ENCODE peak calls at places on chromosome X, in six cellular contexts. W is sigmoid colon, H is GM13976, G is brain microvascular endothelial cell, R is ureter, O is NCI-H2081 treated with DMSO at 0.1 percent for 48 hours. T is an unnamed sample.

GRCh38 chrX:46617906-46618305 is 44.3 kb downstream of the CHST7 start:
- DNase-seq in W (no peak), H (no peak), G (no peak), R (no peak), O (no peak), T (no peak)

GRCh38 chrX:94065091-94065490 is 391.1 kb downstream of the FAM133A start:
- DNase-seq in W (no peak), H (no peak), G (no peak), R (no peak), O (no peak), T (no peak)

GRCh38 chrX:119194631-119195030 is 41.5 kb upstream of the PGRMC1 start:
- DNase-seq in W (no peak), H (no peak), G (no peak), R (no peak), O (no peak), T (no peak)

GRCh38 chrX:84168095-84168494 is 19.9 kb downstream of the RPS6KA6 start:
- DNase-seq in W (no peak), H (no peak), G (no peak), R (no peak), O (no peak), T (no peak)

GRCh38 chrX:139194571-139195280 is 335.8 kb upstream of the F9 start:
- DNase-seq in W (no peak), H (no peak), G (no peak), R (peak), O (no peak), T (no peak)

GRCh38 chrX:149570668-149571067 is 16.6 kb downstream of the MAGEA9B start:
- DNase-seq in W (no peak), H (no peak), G (peak), R (no peak), O (no peak), T (peak)

GRCh38 chrX:106973433-106974149 is 26.4 kb downstream of the MORC4 start:
- DNase-seq in W (no peak), H (no peak), G (no peak), R (no peak), O (no peak), T (peak)

GRCh38 chrX:8783100-8784098 is 17.8 kb downstream of the FAM9A start:
- DNase-seq in W (no peak), H (peak), G (no peak), R (no peak), O (no peak), T (no peak)

GRCh38 chrX:115562492-115562872 is 1.5 kb downstream of the PLS3 start:
- DNase-seq in W (no peak), H (no peak), G (no peak), R (no peak), O (no peak), T (no peak)

GRCh38 chrX:20139966-20140365 is 1.7 kb downstream of the EIF1AX start:
- DNase-seq in W (no peak), H (no peak), G (no peak), R (no peak), O (no peak), T (no peak)

GRCh38 chrX:150324035-150324728 is 38.9 kb upstream of the MAMLD1 start:
- DNase-seq in W (no peak), H (no peak), G (peak), R (no peak), O (no peak), T (no peak)

GRCh38 chrX:43375146-43375545 is 281.0 kb upstream of the MAOA start:
- DNase-seq in W (no peak), H (no peak), G (no peak), R (no peak), O (no peak), T (no peak)

GRCh38 chrX:129768586-129769466 is 10.9 kb upstream of the SASH3 start:
- DNase-seq in W (no peak), H (no peak), G (no peak), R (no peak), O (no peak), T (no peak)

GRCh38 chrX:40952855-40953254 is 132.4 kb upstream of the USP9X start:
- DNase-seq in W (no peak), H (peak), G (no peak), R (no peak), O (no peak), T (no peak)

GRCh38 chrX:120125444-120125843 is 9.7 kb upstream of the RHOXF1 start:
- DNase-seq in W (no peak), H (no peak), G (no peak), R (no peak), O (no peak), T (no peak)

GRCh38 chrX:129653181-129653984 is 1.4 kb downstream of the APLN start:
- DNase-seq in W (no peak), H (no peak), G (no peak), R (no peak), O (no peak), T (no peak)

GRCh38 chrX:29858714-29859113 is 356.6 kb upstream of the MAGEB2 start:
- DNase-seq in W (no peak), H (no peak), G (peak), R (no peak), O (no peak), T (no peak)

GRCh38 chrX:71282514-71283408 is 674 bp upstream of the NONO start:
- DNase-seq in W (no peak), H (peak), G (peak), R (no peak), O (no peak), T (no peak)

GRCh38 chrX:316351-317325 is 2.0 kb downstream of the GTPBP6 start:
- DNase-seq in W (peak), H (no peak), G (no peak), R (no peak), O (no peak), T (no peak)

GRCh38 chrX:118420462-118420861 is 74.6 kb downstream of the WDR44 start:
- DNase-seq in W (no peak), H (peak), G (peak), R (no peak), O (no peak), T (no peak)

GRCh38 chrX:24475480-24475879 is 10.4 kb downstream of the PDK3 start:
- DNase-seq in W (no peak), H (no peak), G (no peak), R (no peak), O (no peak), T (no peak)

GRCh38 chrX:28693101-28693500 is 105.9 kb downstream of the IL1RAPL1 start:
- DNase-seq in W (no peak), H (no peak), G (no peak), R (no peak), O (no peak), T (no peak)

GRCh38 chrX:103329991-103330390 is at the start of gene TCEAL7:
- DNase-seq in W (peak), H (no peak), G (no peak), R (no peak), O (no peak), T (no peak)

GRCh38 chrX:142549923-142550322 is 344.8 kb upstream of the MAGEC2 start:
- DNase-seq in W (no peak), H (no peak), G (no peak), R (no peak), O (no peak), T (no peak)

GRCh38 chrX:15471016-15471415 is 22.1 kb downstream of the PIR start:
- DNase-seq in W (peak), H (peak), G (peak), R (peak), O (no peak), T (peak)

GRCh38 chrX:44432641-44433040 is 89.2 kb upstream of the EFHC2 start:
- DNase-seq in W (no peak), H (no peak), G (no peak), R (no peak), O (no peak), T (peak)

GRCh38 chrX:48957827-48958634 is 624 bp upstream of the OTUD5 start:
- DNase-seq in W (peak), H (peak), G (peak), R (peak), O (peak), T (peak)

GRCh38 chrX:38500886-38501285 is 60.5 kb upstream of the TSPAN7 start:
- DNase-seq in W (no peak), H (no peak), G (no peak), R (no peak), O (no peak), T (no peak)

GRCh38 chrX:44447214-44447613 is 95.4 kb downstream of the FUNDC1 start:
- DNase-seq in W (no peak), H (no peak), G (no peak), R (no peak), O (no peak), T (no peak)

GRCh38 chrX:87403551-87403950 is 114.1 kb upstream of the KLHL4 start:
- DNase-seq in W (no peak), H (no peak), G (no peak), R (no peak), O (no peak), T (no peak)

T was measured in foreskin melanocyte.